ENCODE peak calls at places on chromosome 16, in six cellular contexts. V is lung, I is EL, X is cardiac muscle cell, P is Kasumi-1, Z is dermis blood vessel endothelial cell. N is an unnamed sample.

GRCh38 chr16:57726433-57726947 is 9.1 kb upstream of the KATNB1 start:
- DNase-seq in V (no peak), I (no peak), X (no peak), P (no peak), Z (no peak), N (no peak)

GRCh38 chr16:84751947-84752346 is 52.1 kb downstream of the USP10 start:
- DNase-seq in V (no peak), I (no peak), X (no peak), P (no peak), Z (peak; percentile 33), N (no peak)

GRCh38 chr16:14097182-14097951 is 26.2 kb downstream of the MRTFB start:
- DNase-seq in V (peak; percentile 45), I (no peak), X (peak; percentile 44), P (no peak), Z (no peak), N (no peak)

GRCh38 chr16:80948886-80949502 is 57.7 kb downstream of the CMC2 start:
- DNase-seq in V (no peak), I (peak; percentile 59), X (peak; percentile 54), P (no peak), Z (peak; percentile 87), N (no peak)

GRCh38 chr16:1159973-1160772 is 7.3 kb downstream of the CACNA1H start:
- DNase-seq in V (no peak), I (no peak), X (peak; percentile 87), P (no peak), Z (no peak), N (no peak)

GRCh38 chr16:3364774-3365427 is 9.2 kb downstream of the OR2C1 start:
- DNase-seq in V (peak; percentile 88), I (peak; percentile 97), X (no peak), P (no peak), Z (peak; percentile 93), N (no peak)

GRCh38 chr16:73434621-73435020 is 386.7 kb upstream of the ZFHX3 start:
- DNase-seq in V (no peak), I (no peak), X (no peak), P (no peak), Z (no peak), N (no peak)

GRCh38 chr16:63890072-63890471 is 1231.8 kb downstream of the CDH11 start:
- DNase-seq in V (no peak), I (peak; percentile 5), X (no peak), P (no peak), Z (no peak), N (no peak)

GRCh38 chr16:53465606-53466290 is 31.5 kb downstream of the RBL2 start:
- DNase-seq in V (no peak), I (peak; percentile 73), X (no peak), P (no peak), Z (peak; percentile 85), N (no peak)

GRCh38 chr16:27405546-27406451 is 3.8 kb downstream of the IL21R start:
- DNase-seq in V (no peak), I (no peak), X (no peak), P (no peak), Z (no peak), N (no peak)

GRCh38 chr16:68075980-68076379 is 9.2 kb upstream of the NFATC3 start:
- DNase-seq in V (peak; percentile 22), I (no peak), X (no peak), P (no peak), Z (no peak), N (no peak)

GRCh38 chr16:3606441-3606840 is 5.0 kb downstream of the SLX4 start:
- DNase-seq in V (no peak), I (no peak), X (no peak), P (no peak), Z (no peak), N (no peak)

GRCh38 chr16:75931970-75932369 is 205.7 kb upstream of the CPHXL start:
- DNase-seq in V (no peak), I (no peak), X (no peak), P (no peak), Z (no peak), N (no peak)

GRCh38 chr16:70594569-70594968 is 51.8 kb upstream of the IL34 start:
- DNase-seq in V (peak; percentile 89), I (no peak), X (no peak), P (peak; percentile 11), Z (peak; percentile 58), N (no peak)

GRCh38 chr16:11429823-11430222 is 84.6 kb downstream of the RMI2 start:
- DNase-seq in V (peak; percentile 49), I (no peak), X (no peak), P (no peak), Z (no peak), N (no peak)

GRCh38 chr16:1494129-1494640 is 1.0 kb downstream of the TELO2 start:
- DNase-seq in V (no peak), I (peak; percentile 76), X (peak; percentile 47), P (no peak), Z (peak; percentile 91), N (no peak)

GRCh38 chr16:69186642-69187386 is at the start of gene SNTB2:
- DNase-seq in V (peak; percentile 94), I (peak; percentile 93), X (peak; percentile 96), P (peak; percentile 67), Z (peak; percentile 88), N (peak; percentile 68)

GRCh38 chr16:52743702-52744101 is 196.8 kb upstream of the TOX3 start:
- DNase-seq in V (no peak), I (no peak), X (no peak), P (no peak), Z (no peak), N (no peak)

GRCh38 chr16:24430937-24431760 is 108.2 kb upstream of the RBBP6 start:
- DNase-seq in V (no peak), I (peak; percentile 25), X (no peak), P (no peak), Z (peak; percentile 10), N (no peak)

GRCh38 chr16:50254072-50254471 is 12.3 kb upstream of the ADCY7 start:
- DNase-seq in V (no peak), I (no peak), X (no peak), P (no peak), Z (no peak), N (no peak)

N was measured in iPS DF 6.9.